ENCODE peak calls at places on chromosomes 2 and 18, in six cellular contexts. K is psoas muscle, I is thyroid gland, A is HepG2, S is OCI-LY7, L is ascending aorta. B is an unnamed sample.

GRCh38 chr2:215137741-215138340 is 585 bp downstream of the ABCA12 start:
- DNase-seq in L (no peak), K (no peak), A (no peak), S (no peak), I (no peak), B (no peak)

GRCh38 chr18:24827500-24827899 is 367.1 kb downstream of the HRH4 start:
- DNase-seq in I (no peak), K (no peak), L (no peak), A (no peak), S (no peak), B (no peak)

GRCh38 chr2:192190474-192190873 is 4.3 kb downstream of the TMEFF2 start:
- DNase-seq in A (peak; percentile 20), L (no peak), I (no peak), S (peak; percentile 11), K (no peak), B (no peak)

GRCh38 chr18:34977787-34978532 is 63.3 kb upstream of the MAPRE2 start:
- DNase-seq in L (peak; percentile 74), S (peak; percentile 69), I (peak; percentile 53), A (no peak), K (peak; percentile 57), B (peak; percentile 63)

GRCh38 chr2:215190588-215190987 is 52.2 kb upstream of the ABCA12 start:
- DNase-seq in K (no peak), L (no peak), A (no peak), I (no peak), S (no peak), B (no peak)

GRCh38 chr18:48098538-48098937 is 168.1 kb upstream of the SMAD2 start:
- DNase-seq in I (no peak), A (no peak), K (no peak), S (no peak), L (no peak), B (no peak)

GRCh38 chr18:46051731-46052461 is 20.2 kb downstream of the PSTPIP2 start:
- DNase-seq in K (no peak), L (no peak), A (peak; percentile 98), I (no peak), S (no peak), B (no peak)

GRCh38 chr2:155815851-155816250 is 516.7 kb downstream of the NR4A2 start:
- DNase-seq in S (peak; percentile 29), K (no peak), L (no peak), A (peak; percentile 54), I (no peak), B (peak; percentile 67)

GRCh38 chr18:43141208-43141607 is 25.7 kb upstream of the RIT2 start:
- DNase-seq in L (no peak), I (no peak), S (no peak), K (no peak), A (no peak), B (no peak)

GRCh38 chr18:60209042-60209441 is 163.5 kb downstream of the MC4R start:
- DNase-seq in K (no peak), L (no peak), S (no peak), I (no peak), A (no peak), B (no peak)

GRCh38 chr2:78304678-78305077 is 720.8 kb upstream of the REG3G start:
- DNase-seq in I (no peak), S (no peak), L (no peak), A (peak; percentile 9), K (no peak), B (no peak)

GRCh38 chr18:25734336-25734735 is 356.1 kb downstream of the SS18 start:
- DNase-seq in I (no peak), K (no peak), L (no peak), A (no peak), S (no peak), B (no peak)

GRCh38 chr18:9021458-9021857 is 81.0 kb upstream of the NDUFV2 start:
- DNase-seq in I (no peak), K (no peak), A (no peak), S (no peak), L (no peak), B (no peak)

GRCh38 chr2:169046440-169047151 is 15.5 kb upstream of the ABCB11 start:
- DNase-seq in L (no peak), S (no peak), K (no peak), I (no peak), A (no peak), B (no peak)

GRCh38 chr2:127051116-127051779 is 55.7 kb downstream of the BIN1 start:
- DNase-seq in S (no peak), L (peak; percentile 60), I (no peak), K (peak; percentile 54), A (no peak), B (peak; percentile 43)

GRCh38 chr18:50011813-50012445 is 183.0 kb downstream of the MYO5B start:
- DNase-seq in I (no peak), S (no peak), L (no peak), A (peak; percentile 50), K (no peak), B (no peak)

GRCh38 chr2:55144922-55145820 is 86.9 kb downstream of the CLHC1 start:
- DNase-seq in L (no peak), A (no peak), K (no peak), S (no peak), I (no peak), B (no peak)

GRCh38 chr18:21743166-21743831 is 2.7 kb downstream of the MIB1 start:
- DNase-seq in S (no peak), A (no peak), L (no peak), I (no peak), K (no peak), B (no peak)

GRCh38 chr18:21741511-21742322 is 1.1 kb downstream of the MIB1 start:
- DNase-seq in L (peak; percentile 68), A (no peak), S (peak; percentile 47), K (peak; percentile 44), I (peak; percentile 42), B (peak; percentile 69)

GRCh38 chr18:21740724-21741510 is at the start of gene MIB1:
- DNase-seq in I (peak; percentile 66), K (peak; percentile 99), A (no peak), S (peak; percentile 82), L (no peak), B (peak; percentile 99)

GRCh38 chr18:21740474-21740723 is 193 bp upstream of the MIB1 start:
- DNase-seq in L (peak; percentile 99), S (peak; percentile 98), I (peak; percentile 100), K (no peak), A (peak; percentile 92), B (no peak)

DNA sequence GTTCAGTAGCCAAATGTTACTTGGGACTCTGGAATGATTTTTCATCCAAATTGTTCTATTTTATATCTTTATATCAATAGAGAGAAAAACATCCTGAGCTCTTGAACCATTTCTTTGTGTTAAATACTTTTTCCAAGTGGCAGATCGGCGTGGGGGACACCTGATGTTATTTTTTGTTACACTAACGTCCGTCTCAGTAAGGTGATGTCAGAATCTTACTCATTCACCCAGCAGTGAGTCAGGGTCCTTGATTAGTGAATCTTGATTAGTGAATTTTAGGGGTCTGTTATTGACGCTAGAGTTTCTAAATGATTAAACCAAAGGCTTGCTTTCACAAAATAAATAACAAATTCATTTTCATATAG is 1.7 kb downstream of the MIB1 start:
- DNase-seq in L (no peak), A (no peak), I (no peak), S (peak; percentile 19), K (no peak), B (no peak)
- H3K4me3 ChIP-seq in L (peak overlapping the region; percentile 76), A (peak overlapping the region; percentile 98), I (peak overlapping the region; percentile 97), S (peak overlapping the region; percentile 95), K (peak overlapping the region; percentile 99), B (peak overlapping the region; percentile 84)

GRCh38 chr2:202056611-202057010 is 16.4 kb upstream of the KIAA2012 start:
- DNase-seq in K (no peak), A (no peak), I (no peak), S (peak; percentile 7), L (no peak), B (no peak)
- TF ChIP-seq CTCF in K (peak; percentile 22), A (peak; percentile 21), I (no peak), S (peak; percentile 63), L (no peak), B (no peak)

DNA sequence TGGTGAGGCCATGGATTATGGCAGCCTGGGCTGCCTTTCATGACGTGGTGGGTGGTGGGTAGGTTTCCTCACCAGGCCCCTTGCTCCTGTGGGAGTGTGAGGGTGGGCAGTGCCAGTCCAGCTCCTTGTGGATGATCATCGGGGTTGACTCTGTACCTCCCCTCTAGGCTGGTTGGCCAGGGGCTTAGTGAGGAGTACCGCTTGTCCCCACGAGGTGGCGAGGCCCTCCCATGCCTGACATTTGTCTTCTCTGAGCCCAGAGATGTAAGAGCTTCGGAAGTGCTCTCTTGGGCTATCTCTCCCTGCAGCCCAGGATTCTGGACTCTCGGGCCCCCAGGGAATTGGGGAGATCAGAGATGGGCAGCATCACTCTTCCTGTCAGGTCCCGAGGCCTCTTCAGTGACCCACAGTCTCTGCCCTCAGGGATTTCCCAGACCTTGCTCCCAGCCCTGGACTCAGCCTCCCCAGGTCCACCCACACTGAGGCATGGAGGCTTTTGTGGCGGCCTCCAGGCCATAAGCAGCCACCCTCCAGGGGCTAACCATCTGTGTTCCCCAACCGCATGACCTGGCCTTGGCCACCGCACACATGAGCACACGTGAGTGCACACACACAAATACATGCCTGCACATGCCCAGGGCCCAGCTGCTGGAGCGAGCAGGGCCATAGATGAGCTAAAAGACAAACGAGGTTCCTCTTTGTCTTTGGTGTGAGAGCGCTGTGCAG is 6.5 kb downstream of the SPR start:
- DNase-seq in L (peak; percentile 67), K (no peak), A (peak; percentile 68), S (peak; percentile 49), I (peak; percentile 38), B (peak; percentile 94)
- H3K27ac ChIP-seq in L (no peak overlapping the region), K (no peak overlapping the region), A (no peak overlapping the region), S (no peak overlapping the region), I (no peak overlapping the region), B (peak overlapping the region; percentile 54)

GRCh38 chr2:219496247-219496646 is 2.4 kb upstream of the GMPPA start:
- DNase-seq in I (no peak), S (no peak), L (no peak), A (no peak), K (no peak), B (no peak)
- H3K4me3 ChIP-seq in I (no peak overlapping the region), S (no peak overlapping the region), L (no peak overlapping the region), A (no peak overlapping the region), K (no peak overlapping the region), B (no peak overlapping the region)

DNA sequence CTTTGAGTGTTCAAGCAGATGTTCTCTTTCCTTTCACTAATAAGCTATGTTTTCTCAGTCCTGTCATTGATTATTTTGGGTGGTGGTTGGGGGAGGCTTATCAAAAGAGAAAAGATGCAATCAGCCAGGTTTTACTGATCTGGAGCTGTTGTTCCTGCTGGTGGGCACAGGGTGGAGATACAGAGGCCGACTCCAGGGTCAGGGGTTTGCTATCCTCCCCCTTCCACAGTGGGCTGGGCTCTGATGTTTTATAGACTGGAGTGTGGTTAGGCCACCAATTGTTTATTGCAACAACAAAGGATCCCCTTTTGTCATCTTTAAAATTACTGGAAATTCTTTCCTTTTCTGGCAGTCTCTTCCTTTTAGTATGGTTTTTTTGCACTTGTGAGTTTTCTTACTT is 120.5 kb downstream of the TANC1 start:
- DNase-seq in K (no peak), A (no peak), S (no peak), I (no peak), L (no peak), B (no peak)
- TF ChIP-seq CTCF in K (no peak), A (no peak), S (no peak), I (no peak), L (no peak), B (peak; percentile 29)

DNA sequence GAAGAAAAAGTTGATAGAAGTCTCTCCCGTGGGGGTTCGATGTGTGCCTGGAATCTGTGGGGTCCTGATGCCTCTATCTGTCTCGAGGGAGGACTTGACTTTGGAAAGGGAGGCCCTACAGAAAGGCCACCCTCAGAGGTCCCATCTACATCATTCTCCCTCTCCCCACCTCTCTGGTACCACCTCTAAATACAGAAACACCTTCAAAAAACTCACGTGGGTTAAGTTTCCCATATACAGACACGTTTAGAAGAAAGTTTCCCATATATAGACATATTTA is 5.3 kb upstream of the TMEM37 start:
- DNase-seq in L (no peak), I (no peak), A (no peak), S (no peak), K (no peak), B (no peak)
- H3K27ac ChIP-seq in L (no peak overlapping the region), I (no peak overlapping the region), A (peak overlapping the region; percentile 76), S (no peak overlapping the region), K (no peak overlapping the region), B (no peak overlapping the region)